ENCODE peak calls at places on chromosomes 4 and X, in seven cellular contexts. H is GM12865; P is amniotic epithelial cell; T is stimulated activated CD4-positive, alpha-beta T cell treated with anti-CD3 and anti-CD28 coated beads, Interleukin-4, amount 100 ng/mL, for 1 hour; F is endodermal cell; B is stimulated activated naive CD8-positive, alpha-beta T cell treated with anti-CD3 and anti-CD28 coated beads, Interleukin-15, amount 100 ng/mL, for 72 hours; V is Daoy. U is an unnamed sample.

GRCh38 chr4:38069271-38069760 is 109.1 kb downstream of the PTTG2 start:
- DNase-seq in H (peak; percentile 67), P (peak; percentile 95), T (no peak), F (peak; percentile 88), B (no peak), V (peak; percentile 50), U (no peak)

GRCh38 chr4:136036744-136037143 is 1495.5 kb downstream of the PCDH18 start:
- DNase-seq in H (no peak), P (peak; percentile 88), T (no peak), F (no peak), B (no peak), V (peak; percentile 22), U (peak; percentile 44)

GRCh38 chr4:1293531-1293941 is 3.8 kb downstream of the MAEA start:
- DNase-seq in H (peak; percentile 45), P (no peak), T (no peak), F (peak; percentile 34), B (no peak), V (no peak), U (no peak)

GRCh38 chr4:121177238-121178137 is 13.4 kb upstream of the TNIP3 start:
- DNase-seq in H (no peak), P (no peak), T (no peak), F (peak; percentile 54), B (no peak), V (no peak), U (no peak)

GRCh38 chr4:186551849-186552248 is 3.5 kb downstream of the MTNR1A start:
- DNase-seq in H (no peak), P (no peak), T (no peak), F (no peak), B (no peak), V (no peak), U (no peak)

GRCh38 chr4:25001499-25001898 is 29.2 kb downstream of the LGI2 start:
- DNase-seq in H (no peak), P (no peak), T (no peak), F (no peak), B (no peak), V (no peak), U (no peak)

GRCh38 chr4:807792-808191 is 18.1 kb downstream of the CPLX1 start:
- DNase-seq in H (no peak), P (no peak), T (no peak), F (peak; percentile 30), B (no peak), V (no peak), U (no peak)

GRCh38 chr4:88010921-88011320 is 3.5 kb downstream of the PKD2 start:
- DNase-seq in H (no peak), P (peak; percentile 73), T (no peak), F (no peak), B (no peak), V (no peak), U (no peak)

GRCh38 chr4:8577046-8577445 is 3.1 kb upstream of the GPR78 start:
- DNase-seq in H (no peak), P (no peak), T (no peak), F (no peak), B (no peak), V (no peak), U (no peak)

GRCh38 chrX:75596178-75596577 is 73.3 kb upstream of the ZDHHC15 start:
- DNase-seq in H (no peak), P (no peak), T (no peak), F (no peak), B (no peak), V (no peak), U (no peak)

GRCh38 chrX:110852180-110852579 is 56.6 kb upstream of the CHRDL1 start:
- DNase-seq in H (peak; percentile 37), P (peak; percentile 6), T (no peak), F (peak; percentile 61), B (no peak), V (no peak), U (peak; percentile 18)

GRCh38 chrX:120316587-120317283 is 5.5 kb upstream of the TMEM255A start:
- DNase-seq in H (no peak), P (peak; percentile 16), T (no peak), F (no peak), B (no peak), V (peak; percentile 39), U (no peak)

GRCh38 chrX:41903544-41903943 is 19.8 kb downstream of the CASK start:
- DNase-seq in H (no peak), P (no peak), T (no peak), F (no peak), B (no peak), V (no peak), U (no peak)

GRCh38 chrX:129771266-129771995 is 8.3 kb upstream of the SASH3 start:
- DNase-seq in H (peak; percentile 62), P (no peak), T (no peak), F (no peak), B (peak; percentile 32), V (no peak), U (no peak)

GRCh38 chrX:19888419-19888879 is 1.0 kb upstream of the SH3KBP1 start:
- DNase-seq in H (peak; percentile 65), P (peak; percentile 69), T (no peak), F (peak; percentile 88), B (peak; percentile 53), V (peak; percentile 69), U (peak; percentile 80)

GRCh38 chr4:135238940-135239339 is 1037.4 kb upstream of the PABPC4L start:
- DNase-seq in H (no peak), P (peak; percentile 7), T (no peak), F (no peak), B (no peak), V (no peak), U (no peak)

GRCh38 chr4:54513231-54513630 is 144.5 kb upstream of the KIT start:
- DNase-seq in H (no peak), P (peak; percentile 22), T (no peak), F (no peak), B (no peak), V (no peak), U (peak; percentile 10)

GRCh38 chrX:123968383-123969050 is 7.0 kb downstream of the STAG2 start:
- DNase-seq in H (no peak), P (no peak), T (no peak), F (no peak), B (no peak), V (no peak), U (no peak)

GRCh38 chrX:155251391-155251790 is 12.9 kb downstream of the RAB39B start:
- DNase-seq in H (no peak), P (no peak), T (no peak), F (no peak), B (no peak), V (no peak), U (no peak)

GRCh38 chr4:174314770-174315169 is 31.1 kb downstream of the CEP44 start:
- DNase-seq in H (no peak), P (peak; percentile 85), T (no peak), F (peak; percentile 77), B (no peak), V (peak; percentile 46), U (peak; percentile 71)

GRCh38 chr4:146330392-146330791 is 116.1 kb downstream of the REELD1 start:
- DNase-seq in H (no peak), P (no peak), T (no peak), F (no peak), B (no peak), V (peak; percentile 21), U (no peak)

GRCh38 chr4:156596026-156596425 is 375.6 kb downstream of the PDGFC start:
- DNase-seq in H (no peak), P (peak; percentile 80), T (no peak), F (no peak), B (no peak), V (no peak), U (no peak)

GRCh38 chrX:141468940-141469339 is 115.6 kb downstream of the SPANXA1 start:
- DNase-seq in H (no peak), P (peak; percentile 55), T (no peak), F (no peak), B (no peak), V (no peak), U (peak; percentile 29)

GRCh38 chr4:163732473-163732872 is 238.0 kb downstream of the TMA16 start:
- DNase-seq in H (no peak), P (no peak), T (no peak), F (no peak), B (no peak), V (no peak), U (no peak)

GRCh38 chr4:87843936-87844335 is 11.2 kb downstream of the MEPE start:
- DNase-seq in H (no peak), P (peak; percentile 56), T (no peak), F (no peak), B (no peak), V (peak; percentile 60), U (peak; percentile 38)

GRCh38 chr4:53622739-53623151 is 31.5 kb upstream of the LNX1 start:
- DNase-seq in H (no peak), P (peak; percentile 99), T (no peak), F (no peak), B (no peak), V (no peak), U (no peak)

GRCh38 chrX:148538582-148538981 is 38.2 kb downstream of the AFF2 start:
- DNase-seq in H (no peak), P (no peak), T (no peak), F (no peak), B (no peak), V (no peak), U (no peak)

GRCh38 chr4:89586318-89586717 is 250.6 kb downstream of the SNCA start:
- DNase-seq in H (no peak), P (peak; percentile 75), T (no peak), F (no peak), B (no peak), V (no peak), U (peak; percentile 1)

GRCh38 chrX:24515447-24515846 is 50.4 kb downstream of the PDK3 start:
- DNase-seq in H (no peak), P (peak; percentile 19), T (no peak), F (peak; percentile 56), B (no peak), V (no peak), U (no peak)

GRCh38 chr4:2290974-2291704 is 29.2 kb upstream of the MXD4 start:
- DNase-seq in H (peak; percentile 55), P (no peak), T (peak; percentile 36), F (peak; percentile 50), B (peak; percentile 58), V (no peak), U (no peak)

GRCh38 chrX:43627147-43627546 is 29.0 kb upstream of the MAOA start:
- DNase-seq in H (no peak), P (no peak), T (no peak), F (no peak), B (no peak), V (no peak), U (no peak)

GRCh38 chr4:16056681-16057400 is 27.0 kb downstream of the PROM1 start:
- DNase-seq in H (no peak), P (no peak), T (no peak), F (no peak), B (no peak), V (no peak), U (no peak)

GRCh38 chr4:153188966-153189801 is 15.1 kb upstream of the TRIM2 start:
- DNase-seq in H (no peak), P (peak; percentile 12), T (no peak), F (no peak), B (no peak), V (peak; percentile 34), U (peak; percentile 61)

GRCh38 chr4:144449623-144450022 is 196.3 kb upstream of the HHIP start:
- DNase-seq in H (no peak), P (peak; percentile 30), T (no peak), F (no peak), B (no peak), V (peak; percentile 28), U (no peak)

GRCh38 chr4:7808752-7809151 is 130.9 kb downstream of the AFAP1 start:
- DNase-seq in H (no peak), P (peak; percentile 83), T (no peak), F (no peak), B (no peak), V (peak; percentile 57), U (no peak)

GRCh38 chrX:130108647-130109428 is 1.5 kb downstream of the ELF4 start:
- DNase-seq in H (peak; percentile 63), P (peak; percentile 32), T (no peak), F (peak; percentile 63), B (no peak), V (peak; percentile 68), U (peak; percentile 65)

U was measured in Caki2.